ENCODE peak calls at places on chromosomes 13 and 19, in seven cellular contexts. One of them, this sample, is unnamed.

GRCh38 chr19:58355891-58356235 is 2.6 kb upstream of the A1BG start:
- DNase-seq in stimulated activated naive CD4-positive, alpha-beta T cell treated with Interleukin-2 at 50 U/mL for 16 hours: no peak
- DNase-seq in T-helper 1 cell: no peak
- DNase-seq in GM13977: no peak
- DNase-seq in stimulated activated CD8-positive, alpha-beta memory T cell treated with anti-CD3 and anti-CD28 coated beads, Interleukin-2, amount 100 ng/mL, for 1 hour: no peak
- DNase-seq in Calu3: no peak
- DNase-seq in activated naive CD4-positive, alpha-beta T cell treated with anti-CD3 and anti-CD28 coated beads, Interleukin-2, amount 10 ng/mL, durations not matched to agents 7 days and 5 days: no peak
- DNase-seq in this sample: no peak

GRCh38 chr19:2135474-2136402 is 15.6 kb downstream of the AP3D1 start:
- DNase-seq in activated naive CD4-positive, alpha-beta T cell treated with anti-CD3 and anti-CD28 coated beads, Interleukin-2, amount 10 ng/mL, durations not matched to agents 7 days and 5 days: no peak
- DNase-seq in T-helper 1 cell: no peak
- DNase-seq in Calu3: no peak
- DNase-seq in stimulated activated naive CD4-positive, alpha-beta T cell treated with Interleukin-2 at 50 U/mL for 16 hours: no peak
- DNase-seq in stimulated activated CD8-positive, alpha-beta memory T cell treated with anti-CD3 and anti-CD28 coated beads, Interleukin-2, amount 100 ng/mL, for 1 hour: no peak
- DNase-seq in GM13977: no peak
- DNase-seq in this sample: no peak

GRCh38 chr13:29439601-29440381 is 155.7 kb downstream of the SLC7A1 start:
- DNase-seq in stimulated activated CD8-positive, alpha-beta memory T cell treated with anti-CD3 and anti-CD28 coated beads, Interleukin-2, amount 100 ng/mL, for 1 hour: no peak
- DNase-seq in GM13977: no peak
- DNase-seq in T-helper 1 cell: no peak
- DNase-seq in stimulated activated naive CD4-positive, alpha-beta T cell treated with Interleukin-2 at 50 U/mL for 16 hours: no peak
- DNase-seq in activated naive CD4-positive, alpha-beta T cell treated with anti-CD3 and anti-CD28 coated beads, Interleukin-2, amount 10 ng/mL, durations not matched to agents 7 days and 5 days: no peak
- DNase-seq in Calu3: no peak
- DNase-seq in this sample: no peak

GRCh38 chr13:32211788-32212187 is 103.4 kb downstream of the ZAR1L start:
- DNase-seq in activated naive CD4-positive, alpha-beta T cell treated with anti-CD3 and anti-CD28 coated beads, Interleukin-2, amount 10 ng/mL, durations not matched to agents 7 days and 5 days: no peak
- DNase-seq in Calu3: no peak
- DNase-seq in GM13977: no peak
- DNase-seq in stimulated activated CD8-positive, alpha-beta memory T cell treated with anti-CD3 and anti-CD28 coated beads, Interleukin-2, amount 100 ng/mL, for 1 hour: no peak
- DNase-seq in T-helper 1 cell: no peak
- DNase-seq in stimulated activated naive CD4-positive, alpha-beta T cell treated with Interleukin-2 at 50 U/mL for 16 hours: no peak
- DNase-seq in this sample: no peak

GRCh38 chr13:43766766-43767165 is 20.0 kb downstream of the ENOX1 start:
- DNase-seq in T-helper 1 cell: no peak
- DNase-seq in Calu3: no peak
- DNase-seq in stimulated activated naive CD4-positive, alpha-beta T cell treated with Interleukin-2 at 50 U/mL for 16 hours: no peak
- DNase-seq in stimulated activated CD8-positive, alpha-beta memory T cell treated with anti-CD3 and anti-CD28 coated beads, Interleukin-2, amount 100 ng/mL, for 1 hour: no peak
- DNase-seq in GM13977: no peak
- DNase-seq in activated naive CD4-positive, alpha-beta T cell treated with anti-CD3 and anti-CD28 coated beads, Interleukin-2, amount 10 ng/mL, durations not matched to agents 7 days and 5 days: no peak
- DNase-seq in this sample: no peak

GRCh38 chr13:51825165-51825592 is 19.8 kb downstream of the TMEM272 start:
- DNase-seq in GM13977: no peak
- DNase-seq in T-helper 1 cell: no peak
- DNase-seq in stimulated activated CD8-positive, alpha-beta memory T cell treated with anti-CD3 and anti-CD28 coated beads, Interleukin-2, amount 100 ng/mL, for 1 hour: no peak
- DNase-seq in stimulated activated naive CD4-positive, alpha-beta T cell treated with Interleukin-2 at 50 U/mL for 16 hours: no peak
- DNase-seq in activated naive CD4-positive, alpha-beta T cell treated with anti-CD3 and anti-CD28 coated beads, Interleukin-2, amount 10 ng/mL, durations not matched to agents 7 days and 5 days: no peak
- DNase-seq in Calu3: no peak
- DNase-seq in this sample: no peak

GRCh38 chr19:2278504-2279158 is 3.3 kb downstream of the PEAK3 start:
- DNase-seq in stimulated activated CD8-positive, alpha-beta memory T cell treated with anti-CD3 and anti-CD28 coated beads, Interleukin-2, amount 100 ng/mL, for 1 hour: no peak
- DNase-seq in Calu3: no peak
- DNase-seq in stimulated activated naive CD4-positive, alpha-beta T cell treated with Interleukin-2 at 50 U/mL for 16 hours: no peak
- DNase-seq in activated naive CD4-positive, alpha-beta T cell treated with anti-CD3 and anti-CD28 coated beads, Interleukin-2, amount 10 ng/mL, durations not matched to agents 7 days and 5 days: no peak
- DNase-seq in T-helper 1 cell: no peak
- DNase-seq in GM13977: no peak
- DNase-seq in this sample: no peak

GRCh38 chr19:39469036-39469435 is 11.6 kb upstream of the TIMM50 start:
- DNase-seq in stimulated activated CD8-positive, alpha-beta memory T cell treated with anti-CD3 and anti-CD28 coated beads, Interleukin-2, amount 100 ng/mL, for 1 hour: no peak
- DNase-seq in T-helper 1 cell: no peak
- DNase-seq in stimulated activated naive CD4-positive, alpha-beta T cell treated with Interleukin-2 at 50 U/mL for 16 hours: no peak
- DNase-seq in activated naive CD4-positive, alpha-beta T cell treated with anti-CD3 and anti-CD28 coated beads, Interleukin-2, amount 10 ng/mL, durations not matched to agents 7 days and 5 days: no peak
- DNase-seq in Calu3: no peak
- DNase-seq in GM13977: no peak
- DNase-seq in this sample: no peak

GRCh38 chr19:34428549-34429285 is 536 bp downstream of the UBA2 start:
- DNase-seq in GM13977: peak; percentile 65
- DNase-seq in activated naive CD4-positive, alpha-beta T cell treated with anti-CD3 and anti-CD28 coated beads, Interleukin-2, amount 10 ng/mL, durations not matched to agents 7 days and 5 days: peak; percentile 55
- DNase-seq in Calu3: peak; percentile 5
- DNase-seq in stimulated activated CD8-positive, alpha-beta memory T cell treated with anti-CD3 and anti-CD28 coated beads, Interleukin-2, amount 100 ng/mL, for 1 hour: peak; percentile 11
- DNase-seq in T-helper 1 cell: no peak
- DNase-seq in stimulated activated naive CD4-positive, alpha-beta T cell treated with Interleukin-2 at 50 U/mL for 16 hours: peak; percentile 31
- DNase-seq in this sample: no peak

GRCh38 chr13:90950134-90950533 is 397.4 kb upstream of the MIR17HG start:
- DNase-seq in Calu3: no peak
- DNase-seq in activated naive CD4-positive, alpha-beta T cell treated with anti-CD3 and anti-CD28 coated beads, Interleukin-2, amount 10 ng/mL, durations not matched to agents 7 days and 5 days: no peak
- DNase-seq in T-helper 1 cell: no peak
- DNase-seq in stimulated activated CD8-positive, alpha-beta memory T cell treated with anti-CD3 and anti-CD28 coated beads, Interleukin-2, amount 100 ng/mL, for 1 hour: no peak
- DNase-seq in GM13977: no peak
- DNase-seq in stimulated activated naive CD4-positive, alpha-beta T cell treated with Interleukin-2 at 50 U/mL for 16 hours: no peak
- DNase-seq in this sample: no peak

GRCh38 chr13:75091185-75091584 is 390.8 kb downstream of the TBC1D4 start:
- DNase-seq in stimulated activated CD8-positive, alpha-beta memory T cell treated with anti-CD3 and anti-CD28 coated beads, Interleukin-2, amount 100 ng/mL, for 1 hour: no peak
- DNase-seq in T-helper 1 cell: no peak
- DNase-seq in Calu3: no peak
- DNase-seq in activated naive CD4-positive, alpha-beta T cell treated with anti-CD3 and anti-CD28 coated beads, Interleukin-2, amount 10 ng/mL, durations not matched to agents 7 days and 5 days: no peak
- DNase-seq in GM13977: no peak
- DNase-seq in stimulated activated naive CD4-positive, alpha-beta T cell treated with Interleukin-2 at 50 U/mL for 16 hours: no peak
- DNase-seq in this sample: no peak

GRCh38 chr13:77397636-77398035 is 70.7 kb upstream of the MYCBP2 start:
- DNase-seq in activated naive CD4-positive, alpha-beta T cell treated with anti-CD3 and anti-CD28 coated beads, Interleukin-2, amount 10 ng/mL, durations not matched to agents 7 days and 5 days: no peak
- DNase-seq in GM13977: no peak
- DNase-seq in stimulated activated CD8-positive, alpha-beta memory T cell treated with anti-CD3 and anti-CD28 coated beads, Interleukin-2, amount 100 ng/mL, for 1 hour: no peak
- DNase-seq in Calu3: no peak
- DNase-seq in T-helper 1 cell: no peak
- DNase-seq in stimulated activated naive CD4-positive, alpha-beta T cell treated with Interleukin-2 at 50 U/mL for 16 hours: no peak
- DNase-seq in this sample: no peak

GRCh38 chr13:48828962-48829405 is 146.7 kb upstream of the FNDC3A start:
- DNase-seq in T-helper 1 cell: no peak
- DNase-seq in activated naive CD4-positive, alpha-beta T cell treated with anti-CD3 and anti-CD28 coated beads, Interleukin-2, amount 10 ng/mL, durations not matched to agents 7 days and 5 days: no peak
- DNase-seq in Calu3: peak; percentile 19
- DNase-seq in stimulated activated naive CD4-positive, alpha-beta T cell treated with Interleukin-2 at 50 U/mL for 16 hours: no peak
- DNase-seq in stimulated activated CD8-positive, alpha-beta memory T cell treated with anti-CD3 and anti-CD28 coated beads, Interleukin-2, amount 100 ng/mL, for 1 hour: no peak
- DNase-seq in GM13977: no peak
- DNase-seq in this sample: no peak

GRCh38 chr13:29550589-29550988 is 44.9 kb downstream of the SLC7A1 start:
- DNase-seq in GM13977: no peak
- DNase-seq in Calu3: no peak
- DNase-seq in stimulated activated naive CD4-positive, alpha-beta T cell treated with Interleukin-2 at 50 U/mL for 16 hours: no peak
- DNase-seq in activated naive CD4-positive, alpha-beta T cell treated with anti-CD3 and anti-CD28 coated beads, Interleukin-2, amount 10 ng/mL, durations not matched to agents 7 days and 5 days: no peak
- DNase-seq in stimulated activated CD8-positive, alpha-beta memory T cell treated with anti-CD3 and anti-CD28 coated beads, Interleukin-2, amount 100 ng/mL, for 1 hour: no peak
- DNase-seq in T-helper 1 cell: no peak
- DNase-seq in this sample: no peak

GRCh38 chr13:52405369-52405766 is 604 bp downstream of the THSD1 start:
- DNase-seq in GM13977: no peak
- DNase-seq in T-helper 1 cell: no peak
- DNase-seq in activated naive CD4-positive, alpha-beta T cell treated with anti-CD3 and anti-CD28 coated beads, Interleukin-2, amount 10 ng/mL, durations not matched to agents 7 days and 5 days: no peak
- DNase-seq in stimulated activated CD8-positive, alpha-beta memory T cell treated with anti-CD3 and anti-CD28 coated beads, Interleukin-2, amount 100 ng/mL, for 1 hour: no peak
- DNase-seq in stimulated activated naive CD4-positive, alpha-beta T cell treated with Interleukin-2 at 50 U/mL for 16 hours: no peak
- DNase-seq in Calu3: no peak
- DNase-seq in this sample: no peak